ENCODE peak calls at places on chromosomes 13 and 19, in four cellular contexts. B, C, O and E are unnamed samples. For H3K27me3, the result is how much of the 10 kb centered on the place peaks cover.

GRCh38 chr19:43532962-43533545 is at the start of gene ZNF575:
- DNase-seq in O (peak), B (peak), C (peak), E (peak)

GRCh38 chr13:45472171-45472705 is 7.5 kb downstream of the COG3 start:
- DNase-seq in C (no peak), O (no peak), B (no peak), E (no peak)

GRCh38 chr13:111958612-111959395 is 108.1 kb upstream of the SOX1 start:
- DNase-seq in C (no peak), O (no peak), B (no peak), E (no peak)

GRCh38 chr13:21330126-21330861 is 128.8 kb downstream of the ZDHHC20 start:
- DNase-seq in C (no peak), B (no peak), O (no peak), E (no peak)

GRCh38 chr19:27793128-27793643 is 1419.8 kb downstream of the UQCRFS1 start:
- DNase-seq in O (peak), B (peak), C (peak), E (peak)

GRCh38 chr19:3509566-3509989 is 3.5 kb downstream of the FZR1 start:
- DNase-seq in C (no peak), B (no peak), O (no peak), E (no peak)

GRCh38 chr13:50156722-50157121 is 141.5 kb downstream of the KCNRG start:
- DNase-seq in O (no peak), C (no peak), B (no peak), E (no peak)

GRCh38 chr13:36090592-36090991 is 40.6 kb downstream of the DCLK1 start:
- DNase-seq in O (no peak), C (no peak), B (no peak), E (no peak)

GRCh38 chr13:47241446-47241845 is 344.6 kb upstream of the HTR2A start:
- DNase-seq in C (no peak), B (no peak), O (no peak), E (no peak)

GRCh38 chr19:48967346-48968178 is 2.5 kb downstream of the FTL start:
- DNase-seq in B (no peak), C (no peak), O (no peak), E (peak)

GRCh38 chr13:78169386-78169785 is 250.8 kb upstream of the EDNRB start:
- DNase-seq in O (no peak), C (no peak), B (no peak), E (no peak)

GRCh38 chr13:65638572-65639168 is 1591.5 kb downstream of the PCDH9 start:
- DNase-seq in B (no peak), O (no peak), C (no peak), E (no peak)

GRCh38 chr13:92137519-92137918 is 739.1 kb downstream of the GPC5 start:
- DNase-seq in C (no peak), O (no peak), B (no peak), E (no peak)

GRCh38 chr13:80123945-80124344 is 217.0 kb downstream of the SPRY2 start:
- DNase-seq in C (no peak), O (no peak), B (no peak), E (no peak)

DNA sequence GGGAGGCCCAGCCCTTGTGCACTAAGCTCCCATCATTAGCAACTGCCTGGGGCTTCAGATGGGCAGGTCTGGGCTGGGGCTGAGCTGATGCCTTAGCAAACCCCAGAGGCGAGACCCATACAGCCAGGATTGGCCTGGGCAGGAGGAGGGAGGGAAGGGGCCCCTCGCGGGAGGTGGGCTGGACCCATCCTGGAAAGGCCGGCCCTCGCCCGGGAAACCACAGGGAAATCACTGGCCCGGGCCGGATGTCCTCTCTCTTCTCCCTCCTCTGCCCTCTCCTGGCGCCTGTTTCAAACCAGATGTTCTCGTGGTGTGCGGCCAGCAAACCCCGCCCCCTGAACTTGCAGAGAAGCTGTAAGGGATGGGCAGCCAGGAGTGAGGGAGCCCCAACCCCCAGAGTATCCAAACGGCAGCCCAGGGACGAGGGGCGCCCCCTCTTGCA is 43.1 kb downstream of the TMEM255B start:
- DNase-seq in O (peak), C (no peak), B (no peak), E (no peak)
- TF ChIP-seq CTCF in O (no peak), C (no peak), B (no peak), E (no peak)

GRCh38 chr19:4594199-4594598 is 34.7 kb upstream of the SEMA6B start:
- DNase-seq in C (no peak), B (no peak), O (no peak), E (no peak)

GRCh38 chr19:4597278-4597974 is 37.9 kb upstream of the SEMA6B start:
- DNase-seq in O (no peak), B (no peak), C (no peak), E (no peak)

GRCh38 chr19:4597975-4598671 is 38.6 kb upstream of the SEMA6B start:
- DNase-seq in B (no peak), O (peak), C (no peak), E (peak)

GRCh38 chr19:4598712-4599111 is 39.2 kb upstream of the SEMA6B start:
- DNase-seq in C (no peak), O (no peak), B (no peak), E (no peak)

DNA sequence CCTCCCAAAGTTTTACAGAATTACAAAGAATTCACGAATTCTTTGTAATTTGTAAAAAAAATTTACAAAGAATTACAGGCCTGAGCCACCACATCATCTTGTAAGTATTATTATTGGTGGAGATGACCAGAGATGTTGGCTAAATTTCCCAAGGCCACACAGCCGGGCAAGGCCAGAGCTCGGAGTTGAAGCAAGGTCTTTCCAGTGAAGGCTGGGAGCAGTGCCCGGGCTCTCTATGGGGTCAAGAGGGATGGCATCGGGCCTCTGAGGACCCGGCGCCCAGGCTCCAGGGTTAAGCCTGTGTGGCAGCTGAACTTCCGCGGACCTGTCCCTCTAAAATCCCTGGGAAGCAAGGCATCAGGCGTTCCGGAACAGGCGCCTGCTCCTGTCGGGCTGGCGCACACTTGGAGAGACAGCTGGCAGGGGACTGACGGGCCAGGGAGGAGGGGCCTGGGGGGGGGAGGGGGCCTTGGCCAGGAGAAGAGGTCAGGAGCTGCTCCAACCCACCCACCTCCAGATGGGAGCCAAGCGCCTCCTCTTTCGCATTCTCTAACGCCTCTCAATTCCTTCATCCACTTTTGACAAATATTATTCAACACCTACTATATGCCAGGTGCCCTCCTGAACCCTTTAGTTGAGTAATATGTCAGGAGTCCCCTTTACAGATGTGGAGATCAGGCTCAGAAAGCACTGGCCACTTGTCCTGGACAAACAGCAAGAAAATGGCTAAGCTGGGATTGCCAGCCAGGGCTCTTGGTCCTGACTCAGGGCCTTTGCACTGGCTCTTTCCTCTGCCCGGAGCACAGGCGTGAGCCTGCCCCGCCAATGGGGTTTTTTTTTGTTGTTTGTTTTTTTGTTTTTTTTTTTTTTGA is 36.8 kb upstream of the SEMA6B start:
- DNase-seq in O (no peak), B (no peak), C (no peak), E (no peak)
- H3K27me3 ChIP-seq in O (half or more), B (under half), C (under half), E (half or more)

GRCh38 chr19:8210660-8211101 is 1.5 kb downstream of the CERS4 start:
- DNase-seq in B (peak), C (no peak), O (no peak), E (no peak)
- H3K27ac ChIP-seq in B (peak), C (no peak), O (no peak), E (no peak)

GRCh38 chr13:98807774-98808173 is 55.3 kb upstream of the SLC15A1 start:
- DNase-seq in C (no peak), B (no peak), O (no peak), E (no peak)
- TF ChIP-seq CTCF in C (no peak), B (no peak), O (no peak), E (no peak)

DNA sequence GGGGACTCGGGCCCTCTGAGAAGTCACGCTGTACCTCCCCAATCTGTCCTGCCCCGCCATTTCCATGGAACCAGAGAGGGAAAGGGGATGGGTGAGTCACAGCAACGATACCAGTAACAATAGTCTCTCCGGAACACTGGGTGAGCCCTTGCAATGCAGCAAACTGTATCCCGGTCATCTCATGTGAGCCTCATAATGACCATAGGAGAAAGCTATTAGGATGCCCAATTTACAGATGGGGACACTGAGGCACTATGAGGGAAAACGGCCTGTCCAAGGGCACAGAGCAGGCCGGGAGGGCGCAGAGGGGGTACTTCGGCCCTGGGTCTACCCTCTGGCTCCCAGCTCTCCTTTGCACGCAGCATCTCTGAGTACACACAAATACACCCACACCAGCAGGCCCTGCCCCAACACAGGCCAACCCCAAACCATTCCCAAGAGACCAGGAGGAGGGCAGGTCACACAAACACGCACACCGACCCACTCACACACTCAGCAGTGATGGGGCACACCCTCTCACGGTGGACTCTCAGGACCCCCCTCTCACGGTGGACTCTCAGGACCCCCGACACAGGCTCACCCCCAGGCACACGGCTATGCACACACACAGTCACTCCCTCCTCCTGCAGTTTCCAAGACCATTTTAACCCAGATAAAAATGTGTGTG is 18.2 kb downstream of the LRRC4B start:
- DNase-seq in C (no peak), O (no peak), B (no peak), E (no peak)
- H3K27me3 ChIP-seq in C (under half), O (half or more), B (under half), E (half or more)

DNA sequence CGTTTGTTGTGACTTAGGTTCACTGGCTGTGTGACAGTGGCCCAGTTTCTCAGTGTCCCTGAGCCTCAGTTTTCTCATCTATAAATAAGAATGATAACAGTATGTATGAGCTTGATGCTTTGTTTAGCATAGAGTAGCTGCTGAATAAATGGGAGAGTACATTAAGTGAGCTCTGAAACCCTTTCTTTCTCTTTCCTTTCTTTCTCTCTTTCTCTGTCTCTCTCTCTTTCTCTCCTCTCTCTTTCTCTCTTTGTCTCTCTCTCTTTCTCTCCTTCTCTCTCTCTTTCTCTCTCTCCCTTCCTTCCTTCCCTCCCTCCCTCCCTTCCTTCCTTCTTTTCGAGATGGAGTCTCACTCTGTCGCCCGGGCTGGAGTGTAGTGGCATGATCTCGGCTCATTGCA is 2.0 kb downstream of the KXD1 start:
- DNase-seq in O (no peak), B (no peak), C (no peak), E (no peak)
- H3K27ac ChIP-seq in O (no peak), B (no peak), C (peak), E (no peak)